ENCODE peak calls at places on chromosomes 12 and 14, in four cellular contexts. C is CD8-positive, alpha-beta memory T cell; K is pancreas; P is GM23248. Q is an unnamed sample. For H3K4me1, the result is how much of the 10 kb centered on the place peaks cover.

GRCh38 chr14:71155743-71156142 is 248.5 kb downstream of the PCNX1 start:
- DNase-seq in K (no peak), P (no peak), C (no peak), Q (no peak)

GRCh38 chr12:31560516-31560915 is 30.4 kb downstream of the DENND5B start:
- DNase-seq in K (no peak), C (no peak), P (no peak), Q (no peak)

GRCh38 chr12:48998497-48999353 is 450 bp downstream of the DDN start:
- DNase-seq in P (peak), C (peak), K (no peak), Q (no peak)

GRCh38 chr14:76727403-76727802 is 33.9 kb upstream of the VASH1 start:
- DNase-seq in C (no peak), K (no peak), P (no peak), Q (no peak)

GRCh38 chr14:105178069-105178867 is 2.8 kb downstream of the NUDT14 start:
- DNase-seq in C (no peak), P (no peak), K (no peak), Q (no peak)

GRCh38 chr14:74620497-74620921 is 8.5 kb upstream of the LTBP2 start:
- DNase-seq in K (no peak), P (peak), C (no peak), Q (no peak)

GRCh38 chr14:21860172-21860571 is 186.6 kb upstream of the OR4E1 start:
- DNase-seq in K (no peak), P (peak), C (peak), Q (no peak)

GRCh38 chr12:92369643-92370042 is 224.0 kb upstream of the BTG1 start:
- DNase-seq in K (no peak), C (no peak), P (peak), Q (no peak)

GRCh38 chr12:68975811-68976210 is 42.8 kb upstream of the CPM start:
- DNase-seq in C (no peak), K (no peak), P (no peak), Q (no peak)

GRCh38 chr12:118359541-118359915 is 13.2 kb downstream of the TAOK3 start:
- DNase-seq in K (no peak), C (no peak), P (no peak), Q (no peak)

GRCh38 chr12:89356069-89356665 is 3.9 kb upstream of the DUSP6 start:
- DNase-seq in K (no peak), P (no peak), C (no peak), Q (no peak)

GRCh38 chr12:2510066-2510465 is 284.7 kb upstream of the FKBP4 start:
- DNase-seq in P (no peak), C (no peak), K (no peak), Q (no peak)

GRCh38 chr12:73486256-73486655 is 1051.4 kb upstream of the ATXN7L3B start:
- DNase-seq in K (no peak), C (no peak), P (no peak), Q (no peak)

GRCh38 chr14:49769171-49769570 is 1.2 kb downstream of the KLHDC2 start:
- DNase-seq in C (no peak), K (no peak), P (peak), Q (no peak)

GRCh38 chr14:58716706-58717105 is 78.9 kb downstream of the DACT1 start:
- DNase-seq in K (no peak), C (no peak), P (no peak), Q (no peak)

GRCh38 chr12:52291267-52291935 is at the start of gene KRT81:
- DNase-seq in C (no peak), K (no peak), P (no peak), Q (no peak)

GRCh38 chr14:104341532-104342434 is 203.4 kb downstream of the KIF26A start:
- DNase-seq in P (peak), C (no peak), K (peak), Q (no peak)

GRCh38 chr12:78666584-78666983 is 198.0 kb upstream of the SYT1 start:
- DNase-seq in K (no peak), C (no peak), P (no peak), Q (no peak)

GRCh38 chr12:131314524-131315090 is 360.9 kb downstream of the ADGRD1 start:
- DNase-seq in P (no peak), C (no peak), K (no peak), Q (no peak)

GRCh38 chr12:17802657-17803641 is 287.0 kb downstream of the RERGL start:
- DNase-seq in P (no peak), K (no peak), C (no peak), Q (no peak)

GRCh38 chr12:113439301-113439597 is 17.1 kb downstream of the SDSL start:
- DNase-seq in K (no peak), P (no peak), C (no peak), Q (no peak)

GRCh38 chr12:123250471-123251383 is 17.5 kb downstream of the MTRFR start:
- DNase-seq in P (no peak), C (no peak), K (no peak), Q (no peak)

DNA sequence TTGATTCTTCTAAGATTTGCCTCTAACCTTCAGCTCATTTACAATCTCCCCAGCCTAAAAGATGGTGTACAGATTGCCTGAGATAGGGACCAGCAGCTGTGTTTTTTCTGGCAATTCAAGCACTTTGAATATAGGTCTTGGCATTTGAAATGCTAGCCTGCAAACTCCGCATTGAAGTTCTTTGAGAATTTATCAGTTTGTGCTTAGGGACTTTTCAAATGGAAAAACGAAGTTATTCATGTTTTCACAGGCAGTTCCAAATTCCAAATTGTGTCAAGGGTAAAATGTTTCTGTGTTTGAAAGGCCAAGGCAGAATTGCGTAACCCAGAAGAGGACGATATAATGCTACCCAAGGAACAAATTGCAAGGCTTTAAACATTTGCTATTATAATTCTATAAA is 169.0 kb upstream of the RASSF8 start:
- DNase-seq in P (peak), C (no peak), K (no peak), Q (no peak)
- H3K27ac ChIP-seq in P (no peak), C (no peak), K (no peak), Q (peak)

GRCh38 chr12:60419986-60420385 is 824.2 kb downstream of the SLC16A7 start:
- DNase-seq in C (no peak), K (no peak), P (no peak), Q (no peak)
- H3K4me1 ChIP-seq in C (under half), K (under half), P (under half), Q (under half)

GRCh38 chr12:105723534-105723933 is 393.0 kb downstream of the C12orf75 start:
- DNase-seq in K (no peak), P (no peak), C (no peak), Q (no peak)

GRCh38 chr12:105724651-105725050 is 394.2 kb downstream of the C12orf75 start:
- DNase-seq in P (peak), C (no peak), K (no peak), Q (no peak)

GRCh38 chr12:105723066-105723465 is 392.6 kb downstream of the C12orf75 start:
- DNase-seq in C (no peak), K (no peak), P (no peak), Q (no peak)

GRCh38 chr12:105721915-105722314 is 391.4 kb downstream of the C12orf75 start:
- DNase-seq in K (no peak), P (peak), C (no peak), Q (no peak)

DNA sequence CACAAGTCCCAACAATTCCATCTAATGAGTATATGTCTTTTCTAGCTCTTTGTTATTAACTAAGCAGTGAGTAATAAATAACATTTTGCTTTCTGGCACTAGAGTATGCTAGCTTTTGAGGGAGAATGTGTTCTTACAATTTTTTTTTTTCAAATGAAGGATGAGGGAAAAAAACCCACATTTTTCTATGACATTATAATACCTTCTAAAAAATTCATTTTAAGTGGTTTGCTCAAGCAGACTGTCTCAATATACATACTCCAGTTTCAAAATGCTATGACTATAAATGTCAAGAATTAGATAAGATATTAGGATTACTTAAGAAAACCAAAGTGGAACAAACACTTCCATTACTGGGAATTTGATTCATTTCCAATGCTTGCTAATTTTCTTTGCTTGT is 394.6 kb downstream of the C12orf75 start:
- DNase-seq in P (peak), K (no peak), C (no peak), Q (no peak)
- H3K27ac ChIP-seq in P (no peak), K (no peak), C (no peak), Q (no peak)

GRCh38 chr14:100399052-100399849 is 76.1 kb downstream of the SLC25A47 start:
- DNase-seq in P (no peak), K (no peak), C (no peak), Q (no peak)

GRCh38 chr14:100398044-100398443 is 74.9 kb downstream of the SLC25A47 start:
- DNase-seq in P (no peak), C (no peak), K (no peak), Q (no peak)

GRCh38 chr14:100401031-100401692 is 78.0 kb downstream of the SLC25A47 start:
- DNase-seq in P (no peak), K (no peak), C (no peak), Q (no peak)

GRCh38 chr14:100402631-100403030 is 79.5 kb downstream of the SLC25A47 start:
- DNase-seq in P (peak), K (no peak), C (no peak), Q (no peak)

GRCh38 chr14:100400115-100400514 is 77.0 kb downstream of the SLC25A47 start:
- DNase-seq in C (no peak), K (no peak), P (no peak), Q (no peak)
- H3K4me1 ChIP-seq in C (under half), K (under half), P (under half), Q (under half)

DNA sequence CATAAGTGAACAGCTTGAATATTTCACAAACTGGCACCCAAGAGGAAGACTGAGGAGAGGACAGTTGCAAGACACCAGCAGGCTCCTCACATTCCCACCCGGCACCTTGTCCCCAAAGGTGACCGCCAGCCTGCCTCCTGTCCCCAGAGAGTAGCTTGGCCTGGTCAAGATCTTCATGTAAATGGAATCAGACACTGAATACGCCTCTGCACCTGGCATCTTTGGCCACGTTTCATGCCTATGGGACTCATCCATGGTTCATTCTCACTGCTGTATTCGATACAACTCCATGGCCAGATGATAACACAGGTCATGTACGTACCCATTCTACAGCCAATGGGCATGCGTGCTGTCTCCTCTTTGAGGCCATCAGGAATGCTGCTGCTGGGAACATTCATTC is 60.8 kb downstream of the ITPK1 start:
- DNase-seq in K (no peak), P (no peak), C (no peak), Q (no peak)
- H3K27ac ChIP-seq in K (no peak), P (no peak), C (no peak), Q (no peak)

DNA sequence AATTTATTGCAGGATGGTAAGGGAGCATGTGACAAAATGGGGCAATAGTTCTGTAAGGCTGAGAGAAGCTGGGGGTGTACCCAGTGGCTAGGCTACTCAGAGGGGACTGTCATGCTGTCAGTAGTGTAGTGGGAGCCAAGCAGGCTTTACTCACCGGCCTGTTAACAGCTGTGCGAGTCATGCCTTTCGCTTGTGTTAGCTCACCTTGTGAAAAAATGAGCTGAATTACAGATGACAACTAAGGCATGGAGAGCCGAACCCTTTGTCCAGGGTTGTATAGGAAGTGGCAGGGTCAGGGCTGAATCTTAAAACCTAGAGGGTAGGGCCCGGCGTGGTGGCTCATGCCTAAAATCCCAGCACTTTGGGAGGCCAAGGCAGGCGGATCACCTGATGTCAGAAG is 37.9 kb downstream of the SH2B3 start:
- DNase-seq in K (no peak), C (no peak), P (peak), Q (no peak)
- H3K4me1 ChIP-seq in K (under half), C (half or more), P (under half), Q (under half)

GRCh38 chr12:104216461-104217058 is 981 bp downstream of the TXNRD1 start:
- DNase-seq in C (no peak), K (no peak), P (no peak), Q (no peak)
- H3K27ac ChIP-seq in C (no peak), K (no peak), P (no peak), Q (peak)

GRCh38 chr14:33943081-33943480 is 7.8 kb downstream of the EGLN3 start:
- DNase-seq in K (peak), C (no peak), P (no peak), Q (no peak)

GRCh38 chr14:33938131-33938949 is 12.5 kb downstream of the EGLN3 start:
- DNase-seq in C (no peak), K (peak), P (peak), Q (no peak)

GRCh38 chr14:33941727-33942126 is 9.1 kb downstream of the EGLN3 start:
- DNase-seq in K (no peak), C (no peak), P (no peak), Q (no peak)

GRCh38 chr14:33943484-33943883 is 7.4 kb downstream of the EGLN3 start:
- DNase-seq in K (no peak), P (no peak), C (no peak), Q (no peak)

GRCh38 chr14:33940561-33941011 is 10.3 kb downstream of the EGLN3 start:
- DNase-seq in P (no peak), K (no peak), C (no peak), Q (no peak)
- H3K4me1 ChIP-seq in P (under half), K (under half), C (under half), Q (under half)

GRCh38 chr12:96236221-96236822 is 42.1 kb downstream of the ELK3 start:
- DNase-seq in C (peak), P (peak), K (no peak), Q (no peak)

GRCh38 chr12:96233941-96234461 is 39.8 kb downstream of the ELK3 start:
- DNase-seq in P (peak), C (no peak), K (no peak), Q (no peak)

GRCh38 chr12:96235497-96235826 is 41.3 kb downstream of the ELK3 start:
- DNase-seq in C (no peak), K (no peak), P (no peak), Q (no peak)

GRCh38 chr12:96233168-96233567 is 39.0 kb downstream of the ELK3 start:
- DNase-seq in K (no peak), C (no peak), P (no peak), Q (no peak)

GRCh38 chr12:96234591-96235496 is 40.7 kb downstream of the ELK3 start:
- DNase-seq in K (no peak), P (no peak), C (no peak), Q (no peak)
- H3K27ac ChIP-seq in K (no peak), P (peak), C (no peak), Q (peak)

Q was measured in esophagus squamous epithelium.